ENCODE peak calls at places on chromosomes 7 and 10, in eight cellular contexts. Y, N, X, H, Q, S, B and J are unnamed samples.

GRCh38 chr10:79111427-79111826 is 42.7 kb downstream of the ZMIZ1 start:
- DNase-seq in Y (no peak), N (peak; percentile 62), X (no peak), H (no peak), Q (no peak), S (no peak), B (no peak), J (no peak)

GRCh38 chr10:114990991-114991390 is 53.0 kb downstream of the TRUB1 start:
- DNase-seq in Y (no peak), N (no peak), X (no peak), H (no peak), Q (no peak), S (no peak), B (no peak), J (no peak)

GRCh38 chr7:18655506-18655905 is 160.0 kb downstream of the HDAC9 start:
- DNase-seq in Y (no peak), N (no peak), X (no peak), H (no peak), Q (no peak), S (no peak), B (no peak), J (no peak)

GRCh38 chr10:14583252-14583651 is 191.4 kb downstream of the FAM107B start:
- DNase-seq in Y (no peak), N (no peak), X (no peak), H (no peak), Q (peak; percentile 64), S (no peak), B (peak; percentile 61), J (peak; percentile 80)

GRCh38 chr10:122258136-122259074 is 12.7 kb upstream of the BTBD16 start:
- DNase-seq in Y (no peak), N (peak; percentile 8), X (peak; percentile 80), H (peak; percentile 27), Q (no peak), S (no peak), B (no peak), J (no peak)

GRCh38 chr7:159166530-159166929 is 21.9 kb upstream of the VIPR2 start:
- DNase-seq in Y (no peak), N (no peak), X (no peak), H (no peak), Q (no peak), S (no peak), B (no peak), J (no peak)

GRCh38 chr10:21173433-21173963 is 276.4 kb upstream of the NEBL start:
- DNase-seq in Y (no peak), N (no peak), X (no peak), H (no peak), Q (no peak), S (no peak), B (no peak), J (no peak)

GRCh38 chr10:124262249-124262865 is 156.4 kb downstream of the OAT start:
- DNase-seq in Y (no peak), N (no peak), X (no peak), H (no peak), Q (no peak), S (no peak), B (no peak), J (no peak)

GRCh38 chr10:83182076-83182475 is 957.2 kb upstream of the GHITM start:
- DNase-seq in Y (no peak), N (no peak), X (no peak), H (no peak), Q (no peak), S (no peak), B (no peak), J (no peak)

GRCh38 chr10:98323221-98324164 is 55.5 kb upstream of the LOXL4 start:
- DNase-seq in Y (peak; percentile 62), N (peak; percentile 93), X (peak; percentile 74), H (peak; percentile 78), Q (no peak), S (no peak), B (no peak), J (no peak)

GRCh38 chr7:137469858-137470257 is 126.3 kb upstream of the PTN start:
- DNase-seq in Y (no peak), N (no peak), X (no peak), H (no peak), Q (no peak), S (no peak), B (no peak), J (no peak)

GRCh38 chr10:36023939-36024338 is 381.8 kb upstream of the FZD8 start:
- DNase-seq in Y (peak; percentile 75), N (peak; percentile 95), X (peak; percentile 65), H (peak; percentile 56), Q (no peak), S (no peak), B (no peak), J (no peak)

GRCh38 chr7:12493407-12493806 is 77.1 kb upstream of the SCIN start:
- DNase-seq in Y (no peak), N (peak; percentile 36), X (peak; percentile 24), H (peak; percentile 45), Q (no peak), S (no peak), B (no peak), J (no peak)

GRCh38 chr7:6074612-6075380 is 43.6 kb downstream of the ANKRD61 start:
- DNase-seq in Y (no peak), N (peak; percentile 19), X (peak; percentile 13), H (peak; percentile 56), Q (no peak), S (no peak), B (no peak), J (no peak)

GRCh38 chr7:128164061-128164954 is 76.8 kb upstream of the LEP start:
- DNase-seq in Y (peak; percentile 73), N (peak; percentile 78), X (peak; percentile 72), H (peak; percentile 42), Q (no peak), S (no peak), B (no peak), J (no peak)

GRCh38 chr7:16695621-16696237 is 49.7 kb downstream of the BZW2 start:
- DNase-seq in Y (peak; percentile 32), N (peak; percentile 88), X (peak; percentile 88), H (peak; percentile 78), Q (no peak), S (peak; percentile 27), B (no peak), J (no peak)

GRCh38 chr7:155729847-155730246 is 82.4 kb downstream of the SHH start:
- DNase-seq in Y (no peak), N (peak; percentile 34), X (peak; percentile 67), H (peak; percentile 14), Q (no peak), S (no peak), B (no peak), J (no peak)

GRCh38 chr7:123051916-123052315 is 56.4 kb upstream of the TAS2R16 start:
- DNase-seq in Y (no peak), N (peak; percentile 64), X (peak; percentile 37), H (no peak), Q (no peak), S (no peak), B (no peak), J (no peak)

GRCh38 chr7:50304911-50305621 is 550 bp downstream of the IKZF1 start:
- DNase-seq in Y (no peak), N (no peak), X (no peak), H (no peak), Q (peak; percentile 47), S (no peak), B (peak; percentile 40), J (peak; percentile 50)

GRCh38 chr7:47100815-47101435 is 481.0 kb downstream of the TNS3 start:
- DNase-seq in Y (peak; percentile 54), N (peak; percentile 75), X (peak; percentile 84), H (peak; percentile 84), Q (no peak), S (peak; percentile 38), B (no peak), J (no peak)

GRCh38 chr7:17787257-17787656 is 153.0 kb downstream of the SNX13 start:
- DNase-seq in Y (no peak), N (no peak), X (no peak), H (no peak), Q (no peak), S (no peak), B (no peak), J (no peak)

GRCh38 chr7:26535483-26536069 is 243.9 kb downstream of the SNX10 start:
- DNase-seq in Y (no peak), N (no peak), X (no peak), H (no peak), Q (no peak), S (no peak), B (no peak), J (no peak)

GRCh38 chr10:119412244-119412750 is 130.2 kb downstream of the RGS10 start:
- DNase-seq in Y (no peak), N (peak; percentile 53), X (peak; percentile 90), H (peak; percentile 78), Q (no peak), S (no peak), B (no peak), J (no peak)

GRCh38 chr10:14588084-14588937 is 186.4 kb downstream of the FAM107B start:
- DNase-seq in Y (no peak), N (peak; percentile 96), X (peak; percentile 92), H (peak; percentile 76), Q (no peak), S (no peak), B (no peak), J (peak; percentile 45)

GRCh38 chr10:21048086-21048485 is 151.0 kb upstream of the NEBL start:
- DNase-seq in Y (no peak), N (peak; percentile 39), X (peak; percentile 47), H (no peak), Q (no peak), S (no peak), B (no peak), J (no peak)

GRCh38 chr10:43231523-43232078 is 35.3 kb downstream of the RASGEF1A start:
- DNase-seq in Y (no peak), N (no peak), X (no peak), H (no peak), Q (peak; percentile 50), S (no peak), B (no peak), J (no peak)

GRCh38 chr10:43214071-43214955 is 52.6 kb downstream of the RASGEF1A start:
- DNase-seq in Y (peak; percentile 39), N (peak; percentile 49), X (peak; percentile 59), H (peak; percentile 23), Q (no peak), S (no peak), B (no peak), J (no peak)

GRCh38 chr10:70492786-70493659 is 14.5 kb downstream of the PALD1 start:
- DNase-seq in Y (no peak), N (peak; percentile 10), X (no peak), H (no peak), Q (no peak), S (no peak), B (no peak), J (no peak)

GRCh38 chr7:17062433-17063383 is 180.9 kb upstream of the AGR3 start:
- DNase-seq in Y (peak; percentile 33), N (peak; percentile 41), X (peak; percentile 52), H (peak; percentile 30), Q (no peak), S (no peak), B (no peak), J (no peak)

GRCh38 chr7:36037121-36037662 is 115.9 kb upstream of the EEPD1 start:
- DNase-seq in Y (no peak), N (peak; percentile 82), X (peak; percentile 95), H (peak; percentile 95), Q (no peak), S (peak; percentile 85), B (no peak), J (no peak)

GRCh38 chr10:30058570-30059132 is 735 bp downstream of the JCAD start:
- DNase-seq in Y (no peak), N (no peak), X (peak; percentile 11), H (no peak), Q (no peak), S (no peak), B (no peak), J (no peak)

GRCh38 chr7:68977709-68978108 is 620.6 kb upstream of the AUTS2 start:
- DNase-seq in Y (no peak), N (no peak), X (no peak), H (no peak), Q (no peak), S (no peak), B (no peak), J (no peak)

GRCh38 chr10:107553470-107553869 is 389.0 kb upstream of the SORCS1 start:
- DNase-seq in Y (no peak), N (peak; percentile 81), X (peak; percentile 87), H (peak; percentile 4), Q (no peak), S (no peak), B (no peak), J (no peak)